ENCODE peak calls at places on chromosomes 16 and 17, in eight cellular contexts. One of them, this sample, is unnamed.

GRCh38 chr16:70735141-70735979 is 49.5 kb upstream of the MTSS2 start:
- DNase-seq in endothelial cell of umbilical vein: no peak
- DNase-seq in vagina: no peak
- DNase-seq in prostate gland: no peak
- DNase-seq in suprapubic skin: no peak
- DNase-seq in SK-N-SH: no peak
- DNase-seq in sigmoid colon: peak; percentile 89
- DNase-seq in breast epithelium: peak; percentile 71
- DNase-seq in this sample: no peak

GRCh38 chr17:63150994-63151464 is 185.0 kb downstream of the TANC2 start:
- DNase-seq in endothelial cell of umbilical vein: no peak
- DNase-seq in vagina: no peak
- DNase-seq in prostate gland: no peak
- DNase-seq in suprapubic skin: no peak
- DNase-seq in SK-N-SH: peak; percentile 40
- DNase-seq in sigmoid colon: no peak
- DNase-seq in breast epithelium: no peak
- DNase-seq in this sample: no peak

GRCh38 chr16:30561212-30561816 is 3.1 kb upstream of the ZNF764 start:
- DNase-seq in endothelial cell of umbilical vein: peak; percentile 31
- DNase-seq in vagina: no peak
- DNase-seq in prostate gland: no peak
- DNase-seq in suprapubic skin: no peak
- DNase-seq in SK-N-SH: no peak
- DNase-seq in sigmoid colon: no peak
- DNase-seq in breast epithelium: no peak
- DNase-seq in this sample: peak; percentile 44

GRCh38 chr17:42414782-42415409 is 8.2 kb downstream of the CAVIN1 start:
- DNase-seq in endothelial cell of umbilical vein: peak; percentile 24
- DNase-seq in vagina: no peak
- DNase-seq in prostate gland: no peak
- DNase-seq in suprapubic skin: no peak
- DNase-seq in SK-N-SH: no peak
- DNase-seq in sigmoid colon: no peak
- DNase-seq in breast epithelium: peak; percentile 61
- DNase-seq in this sample: no peak

GRCh38 chr16:10992112-10992511 is 47.7 kb downstream of the CLEC16A start:
- DNase-seq in endothelial cell of umbilical vein: no peak
- DNase-seq in vagina: no peak
- DNase-seq in prostate gland: no peak
- DNase-seq in suprapubic skin: no peak
- DNase-seq in SK-N-SH: no peak
- DNase-seq in sigmoid colon: no peak
- DNase-seq in breast epithelium: no peak
- DNase-seq in this sample: no peak

GRCh38 chr17:61129876-61130275 is 269.8 kb upstream of the TBX2 start:
- DNase-seq in endothelial cell of umbilical vein: no peak
- DNase-seq in vagina: no peak
- DNase-seq in prostate gland: no peak
- DNase-seq in suprapubic skin: no peak
- DNase-seq in SK-N-SH: no peak
- DNase-seq in sigmoid colon: no peak
- DNase-seq in breast epithelium: no peak
- DNase-seq in this sample: no peak

GRCh38 chr17:56771975-56772374 is 61.7 kb downstream of the C17orf67 start:
- DNase-seq in endothelial cell of umbilical vein: no peak
- DNase-seq in vagina: no peak
- DNase-seq in prostate gland: no peak
- DNase-seq in suprapubic skin: no peak
- DNase-seq in SK-N-SH: no peak
- DNase-seq in sigmoid colon: no peak
- DNase-seq in breast epithelium: no peak
- DNase-seq in this sample: no peak

GRCh38 chr16:8594149-8594666 is 3.9 kb upstream of the TMEM114 start:
- DNase-seq in endothelial cell of umbilical vein: no peak
- DNase-seq in vagina: no peak
- DNase-seq in prostate gland: no peak
- DNase-seq in suprapubic skin: no peak
- DNase-seq in SK-N-SH: no peak
- DNase-seq in sigmoid colon: no peak
- DNase-seq in breast epithelium: no peak
- DNase-seq in this sample: no peak

GRCh38 chr17:67542219-67543114 is 165.4 kb downstream of the PITPNC1 start:
- DNase-seq in endothelial cell of umbilical vein: no peak
- DNase-seq in vagina: no peak
- DNase-seq in prostate gland: no peak
- DNase-seq in suprapubic skin: no peak
- DNase-seq in SK-N-SH: no peak
- DNase-seq in sigmoid colon: no peak
- DNase-seq in breast epithelium: no peak
- DNase-seq in this sample: no peak

GRCh38 chr17:78351449-78352006 is 8.3 kb downstream of the SOCS3 start:
- DNase-seq in endothelial cell of umbilical vein: no peak
- DNase-seq in vagina: no peak
- DNase-seq in prostate gland: peak; percentile 91
- DNase-seq in suprapubic skin: peak; percentile 97
- DNase-seq in SK-N-SH: no peak
- DNase-seq in sigmoid colon: peak; percentile 100
- DNase-seq in breast epithelium: peak; percentile 90
- DNase-seq in this sample: peak; percentile 89

GRCh38 chr17:10304758-10305300 is 68.0 kb downstream of the MYH13 start:
- DNase-seq in endothelial cell of umbilical vein: no peak
- DNase-seq in vagina: no peak
- DNase-seq in prostate gland: no peak
- DNase-seq in suprapubic skin: no peak
- DNase-seq in SK-N-SH: no peak
- DNase-seq in sigmoid colon: no peak
- DNase-seq in breast epithelium: no peak
- DNase-seq in this sample: no peak

GRCh38 chr16:68356249-68356918 is 45.6 kb downstream of the PRMT7 start:
- DNase-seq in endothelial cell of umbilical vein: no peak
- DNase-seq in vagina: no peak
- DNase-seq in prostate gland: no peak
- DNase-seq in suprapubic skin: no peak
- DNase-seq in SK-N-SH: peak; percentile 25
- DNase-seq in sigmoid colon: no peak
- DNase-seq in breast epithelium: no peak
- DNase-seq in this sample: peak; percentile 78

GRCh38 chr16:2825899-2826298 is 4.2 kb upstream of the ZG16B start:
- DNase-seq in endothelial cell of umbilical vein: no peak
- DNase-seq in vagina: no peak
- DNase-seq in prostate gland: no peak
- DNase-seq in suprapubic skin: peak; percentile 45
- DNase-seq in SK-N-SH: no peak
- DNase-seq in sigmoid colon: peak; percentile 19
- DNase-seq in breast epithelium: no peak
- DNase-seq in this sample: peak; percentile 6

GRCh38 chr17:36755586-36755985 is 154.2 kb downstream of the MRM1 start:
- DNase-seq in endothelial cell of umbilical vein: peak; percentile 5
- DNase-seq in vagina: no peak
- DNase-seq in prostate gland: peak; percentile 13
- DNase-seq in suprapubic skin: no peak
- DNase-seq in SK-N-SH: peak; percentile 68
- DNase-seq in sigmoid colon: no peak
- DNase-seq in breast epithelium: no peak
- DNase-seq in this sample: peak; percentile 67

GRCh38 chr16:5490499-5490898 is 392.9 kb upstream of the EEF2KMT start:
- DNase-seq in endothelial cell of umbilical vein: no peak
- DNase-seq in vagina: no peak
- DNase-seq in prostate gland: peak; percentile 5
- DNase-seq in suprapubic skin: no peak
- DNase-seq in SK-N-SH: peak; percentile 70
- DNase-seq in sigmoid colon: no peak
- DNase-seq in breast epithelium: no peak
- DNase-seq in this sample: peak; percentile 69

GRCh38 chr16:11329080-11329491 is 16.2 kb upstream of the RMI2 start:
- DNase-seq in endothelial cell of umbilical vein: no peak
- DNase-seq in vagina: no peak
- DNase-seq in prostate gland: no peak
- DNase-seq in suprapubic skin: no peak
- DNase-seq in SK-N-SH: no peak
- DNase-seq in sigmoid colon: no peak
- DNase-seq in breast epithelium: no peak
- DNase-seq in this sample: no peak

GRCh38 chr16:31196324-31197088 is 6.1 kb downstream of the PYCARD start:
- DNase-seq in endothelial cell of umbilical vein: no peak
- DNase-seq in vagina: no peak
- DNase-seq in prostate gland: no peak
- DNase-seq in suprapubic skin: no peak
- DNase-seq in SK-N-SH: no peak
- DNase-seq in sigmoid colon: no peak
- DNase-seq in breast epithelium: no peak
- DNase-seq in this sample: no peak

GRCh38 chr17:79626156-79626890 is 15.5 kb upstream of the RBFOX3 start:
- DNase-seq in endothelial cell of umbilical vein: no peak
- DNase-seq in vagina: peak; percentile 67
- DNase-seq in prostate gland: no peak
- DNase-seq in suprapubic skin: peak; percentile 59
- DNase-seq in SK-N-SH: peak; percentile 36
- DNase-seq in sigmoid colon: peak; percentile 24
- DNase-seq in breast epithelium: no peak
- DNase-seq in this sample: peak; percentile 3

GRCh38 chr16:19166500-19166899 is 1.5 kb upstream of the SYT17 start:
- DNase-seq in endothelial cell of umbilical vein: no peak
- DNase-seq in vagina: no peak
- DNase-seq in prostate gland: no peak
- DNase-seq in suprapubic skin: no peak
- DNase-seq in SK-N-SH: no peak
- DNase-seq in sigmoid colon: no peak
- DNase-seq in breast epithelium: no peak
- DNase-seq in this sample: no peak

GRCh38 chr17:19363114-19363438 is 553 bp upstream of the B9D1 start:
- DNase-seq in endothelial cell of umbilical vein: no peak
- DNase-seq in vagina: no peak
- DNase-seq in prostate gland: no peak
- DNase-seq in suprapubic skin: no peak
- DNase-seq in SK-N-SH: no peak
- DNase-seq in sigmoid colon: no peak
- DNase-seq in breast epithelium: no peak
- DNase-seq in this sample: no peak
- H3K4me3 ChIP-seq in endothelial cell of umbilical vein: no peak overlapping the region
- H3K4me3 ChIP-seq in vagina: peak overlapping the region; percentile 68
- H3K4me3 ChIP-seq in prostate gland: peak overlapping the region; percentile 69
- H3K4me3 ChIP-seq in suprapubic skin: peak overlapping the region; percentile 75
- H3K4me3 ChIP-seq in SK-N-SH: peak overlapping the region; percentile 75
- H3K4me3 ChIP-seq in sigmoid colon: peak overlapping the region; percentile 65
- H3K4me3 ChIP-seq in breast epithelium: peak overlapping the region; percentile 85
- H3K4me3 ChIP-seq in this sample: peak overlapping the region; percentile 78

GRCh38 chr17:21679256-21680146 is 12.8 kb upstream of the KCNJ18 start:
- DNase-seq in endothelial cell of umbilical vein: no peak
- DNase-seq in vagina: no peak
- DNase-seq in prostate gland: no peak
- DNase-seq in suprapubic skin: peak; percentile 78
- DNase-seq in SK-N-SH: no peak
- DNase-seq in sigmoid colon: peak; percentile 59
- DNase-seq in breast epithelium: no peak
- DNase-seq in this sample: no peak
- H3K9me3 ChIP-seq in endothelial cell of umbilical vein: peaks cover 17% of the 10 kb centered on the region
- H3K9me3 ChIP-seq in vagina: no peaks in the 10 kb centered on the region
- H3K9me3 ChIP-seq in prostate gland: no peaks in the 10 kb centered on the region
- H3K9me3 ChIP-seq in suprapubic skin: no peaks in the 10 kb centered on the region
- H3K9me3 ChIP-seq in SK-N-SH: no peaks in the 10 kb centered on the region
- H3K9me3 ChIP-seq in sigmoid colon: no peaks in the 10 kb centered on the region
- H3K9me3 ChIP-seq in breast epithelium: peaks cover 4% of the 10 kb centered on the region
- H3K9me3 ChIP-seq in this sample: no peaks in the 10 kb centered on the region

DNA sequence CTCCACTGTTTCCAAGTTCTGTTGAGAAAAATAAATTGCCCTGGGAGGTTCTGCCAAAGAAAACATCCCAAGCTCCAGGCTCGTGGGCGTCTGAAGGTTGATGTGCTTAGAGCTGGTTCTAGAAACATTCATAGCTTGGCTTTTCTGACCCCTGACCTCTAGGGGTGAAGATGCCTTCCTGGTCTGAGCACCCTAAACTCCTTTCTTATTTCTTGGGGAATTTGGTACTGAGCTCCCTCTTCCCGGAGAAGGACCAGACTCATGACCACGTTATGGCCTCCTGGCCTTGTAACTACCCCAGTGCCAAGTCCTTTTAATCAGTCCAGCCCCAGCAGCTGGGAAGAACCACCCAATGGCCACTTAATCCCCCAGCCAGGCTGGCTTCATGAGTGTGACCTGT is 66.4 kb downstream of the MYH11 start:
- DNase-seq in endothelial cell of umbilical vein: peak; percentile 45
- DNase-seq in vagina: no peak
- DNase-seq in prostate gland: no peak
- DNase-seq in suprapubic skin: no peak
- DNase-seq in SK-N-SH: no peak
- DNase-seq in sigmoid colon: no peak
- DNase-seq in breast epithelium: no peak
- DNase-seq in this sample: no peak
- TF ChIP-seq POLR2AphosphoS5 in endothelial cell of umbilical vein: no peak
- TF ChIP-seq POLR2AphosphoS5 in vagina: no peak
- TF ChIP-seq POLR2AphosphoS5 in prostate gland: no peak
- TF ChIP-seq POLR2AphosphoS5 in suprapubic skin: no peak
- TF ChIP-seq POLR2AphosphoS5 in SK-N-SH: no peak
- TF ChIP-seq POLR2AphosphoS5 in sigmoid colon: no peak
- TF ChIP-seq POLR2AphosphoS5 in breast epithelium: no peak
- TF ChIP-seq POLR2AphosphoS5 in this sample: no peak

GRCh38 chr17:39926588-39927100 is 757 bp downstream of the ORMDL3 start:
- DNase-seq in endothelial cell of umbilical vein: peak; percentile 29
- DNase-seq in vagina: no peak
- DNase-seq in prostate gland: no peak
- DNase-seq in suprapubic skin: no peak
- DNase-seq in SK-N-SH: peak; percentile 69
- DNase-seq in sigmoid colon: peak; percentile 75
- DNase-seq in breast epithelium: peak; percentile 26
- DNase-seq in this sample: peak; percentile 60

GRCh38 chr17:39927101-39927927 is at the start of the genes LRRC3C and ORMDL3:
- DNase-seq in endothelial cell of umbilical vein: peak; percentile 93
- DNase-seq in vagina: no peak
- DNase-seq in prostate gland: peak; percentile 92
- DNase-seq in suprapubic skin: peak; percentile 96
- DNase-seq in SK-N-SH: peak; percentile 96
- DNase-seq in sigmoid colon: peak; percentile 98
- DNase-seq in breast epithelium: peak; percentile 93
- DNase-seq in this sample: peak; percentile 96

GRCh38 chr17:39924691-39925055 is 2.7 kb downstream of the ORMDL3 start:
- DNase-seq in endothelial cell of umbilical vein: no peak
- DNase-seq in vagina: no peak
- DNase-seq in prostate gland: no peak
- DNase-seq in suprapubic skin: no peak
- DNase-seq in SK-N-SH: no peak
- DNase-seq in sigmoid colon: no peak
- DNase-seq in breast epithelium: no peak
- DNase-seq in this sample: no peak

GRCh38 chr17:39925282-39926134 is 1.9 kb downstream of the ORMDL3 start:
- DNase-seq in endothelial cell of umbilical vein: no peak
- DNase-seq in vagina: no peak
- DNase-seq in prostate gland: no peak
- DNase-seq in suprapubic skin: no peak
- DNase-seq in SK-N-SH: no peak
- DNase-seq in sigmoid colon: no peak
- DNase-seq in breast epithelium: no peak
- DNase-seq in this sample: no peak

DNA sequence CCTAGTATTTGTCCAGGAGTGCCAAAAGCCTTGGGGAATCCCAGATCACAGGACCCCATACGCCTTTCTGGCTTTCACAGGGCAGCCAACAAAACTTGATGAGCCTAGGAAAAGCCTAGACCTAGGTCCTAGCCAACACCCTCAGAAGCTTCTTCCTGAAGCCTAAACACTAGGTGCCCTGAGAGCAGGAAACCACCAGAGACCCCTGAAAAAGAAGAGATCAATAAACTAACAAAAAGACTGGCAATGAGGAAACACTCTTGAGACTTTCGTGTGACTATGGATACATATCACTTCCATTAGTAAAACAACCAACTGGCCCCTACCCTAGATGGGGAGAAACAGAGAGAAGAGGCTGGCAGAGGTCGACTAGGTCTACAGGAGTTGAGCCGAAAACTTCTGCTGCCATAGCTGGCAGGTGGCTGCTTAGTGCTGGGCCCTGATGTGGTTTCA is 1.2 kb downstream of the ORMDL3 start:
- DNase-seq in endothelial cell of umbilical vein: no peak
- DNase-seq in vagina: no peak
- DNase-seq in prostate gland: no peak
- DNase-seq in suprapubic skin: no peak
- DNase-seq in SK-N-SH: no peak
- DNase-seq in sigmoid colon: no peak
- DNase-seq in breast epithelium: no peak
- DNase-seq in this sample: no peak
- H3K4me3 ChIP-seq in endothelial cell of umbilical vein: peak overlapping the region; percentile 55
- H3K4me3 ChIP-seq in vagina: peak overlapping the region; percentile 91
- H3K4me3 ChIP-seq in prostate gland: peak overlapping the region; percentile 90
- H3K4me3 ChIP-seq in suprapubic skin: peak overlapping the region; percentile 95
- H3K4me3 ChIP-seq in SK-N-SH: peak overlapping the region; percentile 60
- H3K4me3 ChIP-seq in sigmoid colon: peak overlapping the region; percentile 93
- H3K4me3 ChIP-seq in breast epithelium: peak overlapping the region; percentile 95
- H3K4me3 ChIP-seq in this sample: no peak overlapping the region

This sample was measured in transverse colon.